ENCODE peak calls at places on chromosome 9, in six cellular contexts. One of them, this sample, is unnamed.

GRCh38 chr9:17578911-17579793 is at the start of gene SH3GL2:
- DNase-seq in pancreas: peak; percentile 72
- DNase-seq in amniotic epithelial cell: peak; percentile 13
- DNase-seq in stimulated activated CD4-positive, alpha-beta T cell treated with anti-CD3 and anti-CD28 coated beads, Interleukin-2, amount 100 ng/mL, for 48 hours: no peak
- DNase-seq in astrocyte of the spinal cord: peak; percentile 5
- DNase-seq in stimulated activated CD8-positive, alpha-beta memory T cell treated with anti-CD3 and anti-CD28 coated beads, Interleukin-4, amount 100 ng/mL, for 48 hours: peak; percentile 28
- DNase-seq in this sample: peak; percentile 73

GRCh38 chr9:6842584-6842947 is 84.8 kb downstream of the KDM4C start:
- DNase-seq in stimulated activated CD4-positive, alpha-beta T cell treated with anti-CD3 and anti-CD28 coated beads, Interleukin-2, amount 100 ng/mL, for 48 hours: no peak
- DNase-seq in stimulated activated CD8-positive, alpha-beta memory T cell treated with anti-CD3 and anti-CD28 coated beads, Interleukin-4, amount 100 ng/mL, for 48 hours: no peak
- DNase-seq in pancreas: no peak
- DNase-seq in astrocyte of the spinal cord: peak; percentile 45
- DNase-seq in amniotic epithelial cell: peak; percentile 24
- DNase-seq in this sample: no peak

GRCh38 chr9:117365438-117365837 is 49.4 kb downstream of the ASTN2 start:
- DNase-seq in stimulated activated CD4-positive, alpha-beta T cell treated with anti-CD3 and anti-CD28 coated beads, Interleukin-2, amount 100 ng/mL, for 48 hours: no peak
- DNase-seq in amniotic epithelial cell: no peak
- DNase-seq in astrocyte of the spinal cord: no peak
- DNase-seq in pancreas: no peak
- DNase-seq in stimulated activated CD8-positive, alpha-beta memory T cell treated with anti-CD3 and anti-CD28 coated beads, Interleukin-4, amount 100 ng/mL, for 48 hours: no peak
- DNase-seq in this sample: no peak

GRCh38 chr9:95446259-95446658 is 70.5 kb downstream of the PTCH1 start:
- DNase-seq in astrocyte of the spinal cord: no peak
- DNase-seq in pancreas: no peak
- DNase-seq in stimulated activated CD4-positive, alpha-beta T cell treated with anti-CD3 and anti-CD28 coated beads, Interleukin-2, amount 100 ng/mL, for 48 hours: no peak
- DNase-seq in stimulated activated CD8-positive, alpha-beta memory T cell treated with anti-CD3 and anti-CD28 coated beads, Interleukin-4, amount 100 ng/mL, for 48 hours: no peak
- DNase-seq in amniotic epithelial cell: no peak
- DNase-seq in this sample: no peak

GRCh38 chr9:121537283-121537682 is 37.6 kb upstream of the GGTA1 start:
- DNase-seq in amniotic epithelial cell: no peak
- DNase-seq in stimulated activated CD4-positive, alpha-beta T cell treated with anti-CD3 and anti-CD28 coated beads, Interleukin-2, amount 100 ng/mL, for 48 hours: no peak
- DNase-seq in pancreas: no peak
- DNase-seq in stimulated activated CD8-positive, alpha-beta memory T cell treated with anti-CD3 and anti-CD28 coated beads, Interleukin-4, amount 100 ng/mL, for 48 hours: no peak
- DNase-seq in astrocyte of the spinal cord: no peak
- DNase-seq in this sample: no peak

GRCh38 chr9:99732715-99733114 is 89.0 kb upstream of the NR4A3 start:
- DNase-seq in astrocyte of the spinal cord: no peak
- DNase-seq in amniotic epithelial cell: peak; percentile 51
- DNase-seq in stimulated activated CD8-positive, alpha-beta memory T cell treated with anti-CD3 and anti-CD28 coated beads, Interleukin-4, amount 100 ng/mL, for 48 hours: no peak
- DNase-seq in stimulated activated CD4-positive, alpha-beta T cell treated with anti-CD3 and anti-CD28 coated beads, Interleukin-2, amount 100 ng/mL, for 48 hours: no peak
- DNase-seq in pancreas: no peak
- DNase-seq in this sample: no peak

GRCh38 chr9:114246558-114246957 is 76.3 kb upstream of the ORM1 start:
- DNase-seq in pancreas: no peak
- DNase-seq in stimulated activated CD8-positive, alpha-beta memory T cell treated with anti-CD3 and anti-CD28 coated beads, Interleukin-4, amount 100 ng/mL, for 48 hours: no peak
- DNase-seq in astrocyte of the spinal cord: no peak
- DNase-seq in amniotic epithelial cell: no peak
- DNase-seq in stimulated activated CD4-positive, alpha-beta T cell treated with anti-CD3 and anti-CD28 coated beads, Interleukin-2, amount 100 ng/mL, for 48 hours: no peak
- DNase-seq in this sample: no peak

GRCh38 chr9:105191508-105192118 is 52.8 kb upstream of the SLC44A1 start:
- DNase-seq in amniotic epithelial cell: peak; percentile 52
- DNase-seq in astrocyte of the spinal cord: peak; percentile 32
- DNase-seq in stimulated activated CD8-positive, alpha-beta memory T cell treated with anti-CD3 and anti-CD28 coated beads, Interleukin-4, amount 100 ng/mL, for 48 hours: no peak
- DNase-seq in stimulated activated CD4-positive, alpha-beta T cell treated with anti-CD3 and anti-CD28 coated beads, Interleukin-2, amount 100 ng/mL, for 48 hours: no peak
- DNase-seq in pancreas: no peak
- DNase-seq in this sample: no peak

GRCh38 chr9:111222757-111223156 is 107.3 kb downstream of the OR2K2 start:
- DNase-seq in pancreas: no peak
- DNase-seq in astrocyte of the spinal cord: no peak
- DNase-seq in stimulated activated CD8-positive, alpha-beta memory T cell treated with anti-CD3 and anti-CD28 coated beads, Interleukin-4, amount 100 ng/mL, for 48 hours: no peak
- DNase-seq in amniotic epithelial cell: no peak
- DNase-seq in stimulated activated CD4-positive, alpha-beta T cell treated with anti-CD3 and anti-CD28 coated beads, Interleukin-2, amount 100 ng/mL, for 48 hours: no peak
- DNase-seq in this sample: no peak

GRCh38 chr9:94927048-94927761 is 200.7 kb downstream of the AOPEP start:
- DNase-seq in stimulated activated CD4-positive, alpha-beta T cell treated with anti-CD3 and anti-CD28 coated beads, Interleukin-2, amount 100 ng/mL, for 48 hours: no peak
- DNase-seq in pancreas: no peak
- DNase-seq in stimulated activated CD8-positive, alpha-beta memory T cell treated with anti-CD3 and anti-CD28 coated beads, Interleukin-4, amount 100 ng/mL, for 48 hours: no peak
- DNase-seq in amniotic epithelial cell: no peak
- DNase-seq in astrocyte of the spinal cord: no peak
- DNase-seq in this sample: no peak

GRCh38 chr9:21813575-21814473 is 11.4 kb downstream of the MTAP start:
- DNase-seq in amniotic epithelial cell: peak; percentile 78
- DNase-seq in astrocyte of the spinal cord: peak; percentile 90
- DNase-seq in pancreas: no peak
- DNase-seq in stimulated activated CD8-positive, alpha-beta memory T cell treated with anti-CD3 and anti-CD28 coated beads, Interleukin-4, amount 100 ng/mL, for 48 hours: peak; percentile 59
- DNase-seq in stimulated activated CD4-positive, alpha-beta T cell treated with anti-CD3 and anti-CD28 coated beads, Interleukin-2, amount 100 ng/mL, for 48 hours: no peak
- DNase-seq in this sample: peak; percentile 4

GRCh38 chr9:108779506-108779905 is 76.3 kb downstream of the ACTL7B start:
- DNase-seq in amniotic epithelial cell: no peak
- DNase-seq in stimulated activated CD4-positive, alpha-beta T cell treated with anti-CD3 and anti-CD28 coated beads, Interleukin-2, amount 100 ng/mL, for 48 hours: no peak
- DNase-seq in astrocyte of the spinal cord: no peak
- DNase-seq in stimulated activated CD8-positive, alpha-beta memory T cell treated with anti-CD3 and anti-CD28 coated beads, Interleukin-4, amount 100 ng/mL, for 48 hours: no peak
- DNase-seq in pancreas: no peak
- DNase-seq in this sample: no peak

GRCh38 chr9:127172066-127172707 is 49.8 kb upstream of the ANGPTL2 start:
- DNase-seq in stimulated activated CD4-positive, alpha-beta T cell treated with anti-CD3 and anti-CD28 coated beads, Interleukin-2, amount 100 ng/mL, for 48 hours: no peak
- DNase-seq in stimulated activated CD8-positive, alpha-beta memory T cell treated with anti-CD3 and anti-CD28 coated beads, Interleukin-4, amount 100 ng/mL, for 48 hours: no peak
- DNase-seq in pancreas: no peak
- DNase-seq in amniotic epithelial cell: peak; percentile 68
- DNase-seq in astrocyte of the spinal cord: no peak
- DNase-seq in this sample: no peak

GRCh38 chr9:94757158-94757557 is 30.7 kb downstream of the AOPEP start:
- DNase-seq in stimulated activated CD4-positive, alpha-beta T cell treated with anti-CD3 and anti-CD28 coated beads, Interleukin-2, amount 100 ng/mL, for 48 hours: no peak
- DNase-seq in pancreas: no peak
- DNase-seq in stimulated activated CD8-positive, alpha-beta memory T cell treated with anti-CD3 and anti-CD28 coated beads, Interleukin-4, amount 100 ng/mL, for 48 hours: no peak
- DNase-seq in amniotic epithelial cell: peak; percentile 79
- DNase-seq in astrocyte of the spinal cord: peak; percentile 81
- DNase-seq in this sample: no peak

GRCh38 chr9:125262217-125262991 is 778 bp downstream of the GAPVD1 start:
- DNase-seq in pancreas: no peak
- DNase-seq in amniotic epithelial cell: no peak
- DNase-seq in astrocyte of the spinal cord: no peak
- DNase-seq in stimulated activated CD8-positive, alpha-beta memory T cell treated with anti-CD3 and anti-CD28 coated beads, Interleukin-4, amount 100 ng/mL, for 48 hours: peak; percentile 60
- DNase-seq in stimulated activated CD4-positive, alpha-beta T cell treated with anti-CD3 and anti-CD28 coated beads, Interleukin-2, amount 100 ng/mL, for 48 hours: no peak
- DNase-seq in this sample: no peak

GRCh38 chr9:34010979-34011378 is 37.7 kb downstream of the UBAP2 start:
- DNase-seq in stimulated activated CD4-positive, alpha-beta T cell treated with anti-CD3 and anti-CD28 coated beads, Interleukin-2, amount 100 ng/mL, for 48 hours: no peak
- DNase-seq in stimulated activated CD8-positive, alpha-beta memory T cell treated with anti-CD3 and anti-CD28 coated beads, Interleukin-4, amount 100 ng/mL, for 48 hours: no peak
- DNase-seq in pancreas: no peak
- DNase-seq in amniotic epithelial cell: peak; percentile 10
- DNase-seq in astrocyte of the spinal cord: no peak
- DNase-seq in this sample: no peak

GRCh38 chr9:22374021-22374420 is 72.6 kb upstream of the DMRTA1 start:
- DNase-seq in pancreas: no peak
- DNase-seq in amniotic epithelial cell: no peak
- DNase-seq in stimulated activated CD4-positive, alpha-beta T cell treated with anti-CD3 and anti-CD28 coated beads, Interleukin-2, amount 100 ng/mL, for 48 hours: no peak
- DNase-seq in stimulated activated CD8-positive, alpha-beta memory T cell treated with anti-CD3 and anti-CD28 coated beads, Interleukin-4, amount 100 ng/mL, for 48 hours: no peak
- DNase-seq in astrocyte of the spinal cord: no peak
- DNase-seq in this sample: no peak

GRCh38 chr9:103999375-104000062 is 94.6 kb upstream of the SMC2 start:
- DNase-seq in stimulated activated CD8-positive, alpha-beta memory T cell treated with anti-CD3 and anti-CD28 coated beads, Interleukin-4, amount 100 ng/mL, for 48 hours: no peak
- DNase-seq in pancreas: peak; percentile 50
- DNase-seq in amniotic epithelial cell: no peak
- DNase-seq in stimulated activated CD4-positive, alpha-beta T cell treated with anti-CD3 and anti-CD28 coated beads, Interleukin-2, amount 100 ng/mL, for 48 hours: no peak
- DNase-seq in astrocyte of the spinal cord: no peak
- DNase-seq in this sample: no peak

GRCh38 chr9:83623634-83623991 is 670 bp downstream of the IDNK start:
- DNase-seq in stimulated activated CD8-positive, alpha-beta memory T cell treated with anti-CD3 and anti-CD28 coated beads, Interleukin-4, amount 100 ng/mL, for 48 hours: no peak
- DNase-seq in stimulated activated CD4-positive, alpha-beta T cell treated with anti-CD3 and anti-CD28 coated beads, Interleukin-2, amount 100 ng/mL, for 48 hours: no peak
- DNase-seq in astrocyte of the spinal cord: peak; percentile 33
- DNase-seq in amniotic epithelial cell: no peak
- DNase-seq in pancreas: no peak
- DNase-seq in this sample: no peak

GRCh38 chr9:85064811-85065371 is 395.4 kb downstream of the NTRK2 start:
- DNase-seq in amniotic epithelial cell: no peak
- DNase-seq in pancreas: no peak
- DNase-seq in stimulated activated CD8-positive, alpha-beta memory T cell treated with anti-CD3 and anti-CD28 coated beads, Interleukin-4, amount 100 ng/mL, for 48 hours: no peak
- DNase-seq in astrocyte of the spinal cord: no peak
- DNase-seq in stimulated activated CD4-positive, alpha-beta T cell treated with anti-CD3 and anti-CD28 coated beads, Interleukin-2, amount 100 ng/mL, for 48 hours: no peak
- DNase-seq in this sample: no peak

GRCh38 chr9:123617952-123618678 is 262.1 kb downstream of the CRB2 start:
- DNase-seq in astrocyte of the spinal cord: no peak
- DNase-seq in pancreas: no peak
- DNase-seq in amniotic epithelial cell: no peak
- DNase-seq in stimulated activated CD4-positive, alpha-beta T cell treated with anti-CD3 and anti-CD28 coated beads, Interleukin-2, amount 100 ng/mL, for 48 hours: no peak
- DNase-seq in stimulated activated CD8-positive, alpha-beta memory T cell treated with anti-CD3 and anti-CD28 coated beads, Interleukin-4, amount 100 ng/mL, for 48 hours: no peak
- DNase-seq in this sample: no peak

GRCh38 chr9:76818271-76818670 is 54.0 kb downstream of the PCA3 start:
- DNase-seq in stimulated activated CD8-positive, alpha-beta memory T cell treated with anti-CD3 and anti-CD28 coated beads, Interleukin-4, amount 100 ng/mL, for 48 hours: no peak
- DNase-seq in amniotic epithelial cell: peak; percentile 96
- DNase-seq in stimulated activated CD4-positive, alpha-beta T cell treated with anti-CD3 and anti-CD28 coated beads, Interleukin-2, amount 100 ng/mL, for 48 hours: no peak
- DNase-seq in astrocyte of the spinal cord: peak; percentile 98
- DNase-seq in pancreas: no peak
- DNase-seq in this sample: no peak

GRCh38 chr9:133421615-133422542 is at the start of gene ADAMTS13:
- DNase-seq in stimulated activated CD8-positive, alpha-beta memory T cell treated with anti-CD3 and anti-CD28 coated beads, Interleukin-4, amount 100 ng/mL, for 48 hours: peak; percentile 70
- DNase-seq in stimulated activated CD4-positive, alpha-beta T cell treated with anti-CD3 and anti-CD28 coated beads, Interleukin-2, amount 100 ng/mL, for 48 hours: peak; percentile 27
- DNase-seq in pancreas: no peak
- DNase-seq in astrocyte of the spinal cord: no peak
- DNase-seq in amniotic epithelial cell: no peak
- DNase-seq in this sample: no peak

GRCh38 chr9:89593776-89594427 is 10.9 kb upstream of the GADD45G start:
- DNase-seq in stimulated activated CD4-positive, alpha-beta T cell treated with anti-CD3 and anti-CD28 coated beads, Interleukin-2, amount 100 ng/mL, for 48 hours: peak; percentile 69
- DNase-seq in stimulated activated CD8-positive, alpha-beta memory T cell treated with anti-CD3 and anti-CD28 coated beads, Interleukin-4, amount 100 ng/mL, for 48 hours: peak; percentile 82
- DNase-seq in astrocyte of the spinal cord: peak; percentile 13
- DNase-seq in amniotic epithelial cell: peak; percentile 32
- DNase-seq in pancreas: peak; percentile 80
- DNase-seq in this sample: no peak

GRCh38 chr9:78566948-78567675 is 270.2 kb downstream of the PSAT1 start:
- DNase-seq in astrocyte of the spinal cord: peak; percentile 74
- DNase-seq in amniotic epithelial cell: peak; percentile 86
- DNase-seq in stimulated activated CD8-positive, alpha-beta memory T cell treated with anti-CD3 and anti-CD28 coated beads, Interleukin-4, amount 100 ng/mL, for 48 hours: no peak
- DNase-seq in pancreas: no peak
- DNase-seq in stimulated activated CD4-positive, alpha-beta T cell treated with anti-CD3 and anti-CD28 coated beads, Interleukin-2, amount 100 ng/mL, for 48 hours: no peak
- DNase-seq in this sample: no peak

GRCh38 chr9:36149197-36149596 is 12.7 kb downstream of the GLIPR2 start:
- DNase-seq in pancreas: no peak
- DNase-seq in astrocyte of the spinal cord: peak; percentile 80
- DNase-seq in amniotic epithelial cell: peak; percentile 83
- DNase-seq in stimulated activated CD4-positive, alpha-beta T cell treated with anti-CD3 and anti-CD28 coated beads, Interleukin-2, amount 100 ng/mL, for 48 hours: no peak
- DNase-seq in stimulated activated CD8-positive, alpha-beta memory T cell treated with anti-CD3 and anti-CD28 coated beads, Interleukin-4, amount 100 ng/mL, for 48 hours: no peak
- DNase-seq in this sample: no peak

GRCh38 chr9:73437758-73438157 is 286.1 kb downstream of the ANXA1 start:
- DNase-seq in stimulated activated CD4-positive, alpha-beta T cell treated with anti-CD3 and anti-CD28 coated beads, Interleukin-2, amount 100 ng/mL, for 48 hours: no peak
- DNase-seq in stimulated activated CD8-positive, alpha-beta memory T cell treated with anti-CD3 and anti-CD28 coated beads, Interleukin-4, amount 100 ng/mL, for 48 hours: no peak
- DNase-seq in pancreas: no peak
- DNase-seq in amniotic epithelial cell: peak; percentile 31
- DNase-seq in astrocyte of the spinal cord: peak; percentile 2
- DNase-seq in this sample: no peak

GRCh38 chr9:12884736-12885395 is 110.0 kb downstream of the LURAP1L start:
- DNase-seq in stimulated activated CD8-positive, alpha-beta memory T cell treated with anti-CD3 and anti-CD28 coated beads, Interleukin-4, amount 100 ng/mL, for 48 hours: no peak
- DNase-seq in pancreas: no peak
- DNase-seq in stimulated activated CD4-positive, alpha-beta T cell treated with anti-CD3 and anti-CD28 coated beads, Interleukin-2, amount 100 ng/mL, for 48 hours: no peak
- DNase-seq in amniotic epithelial cell: peak; percentile 94
- DNase-seq in astrocyte of the spinal cord: peak; percentile 79
- DNase-seq in this sample: peak; percentile 3

GRCh38 chr9:123268240-123268949 is at the start of gene STRBP:
- DNase-seq in stimulated activated CD4-positive, alpha-beta T cell treated with anti-CD3 and anti-CD28 coated beads, Interleukin-2, amount 100 ng/mL, for 48 hours: peak; percentile 92
- DNase-seq in amniotic epithelial cell: peak; percentile 64
- DNase-seq in pancreas: peak; percentile 97
- DNase-seq in astrocyte of the spinal cord: peak; percentile 73
- DNase-seq in stimulated activated CD8-positive, alpha-beta memory T cell treated with anti-CD3 and anti-CD28 coated beads, Interleukin-4, amount 100 ng/mL, for 48 hours: peak; percentile 90
- DNase-seq in this sample: peak; percentile 93

GRCh38 chr9:75429531-75430454 is 341.5 kb downstream of the OSTF1 start:
- DNase-seq in amniotic epithelial cell: no peak
- DNase-seq in stimulated activated CD4-positive, alpha-beta T cell treated with anti-CD3 and anti-CD28 coated beads, Interleukin-2, amount 100 ng/mL, for 48 hours: no peak
- DNase-seq in pancreas: no peak
- DNase-seq in stimulated activated CD8-positive, alpha-beta memory T cell treated with anti-CD3 and anti-CD28 coated beads, Interleukin-4, amount 100 ng/mL, for 48 hours: no peak
- DNase-seq in astrocyte of the spinal cord: no peak
- DNase-seq in this sample: no peak